ENCODE peak calls at places on chromosomes 4 and X, in five cellular contexts. One of them, this sample, is unnamed.

GRCh38 chr4:71333960-71334951 is 4.6 kb upstream of the SLC4A4 start:
- DNase-seq in spleen: no peak
- DNase-seq in pancreas: peak
- DNase-seq in omental fat pad: no peak
- DNase-seq in GM13977: no peak
- DNase-seq in this sample: no peak

GRCh38 chrX:21943460-21944135 is 3.1 kb downstream of the SMS start:
- DNase-seq in omental fat pad: no peak
- DNase-seq in pancreas: no peak
- DNase-seq in spleen: no peak
- DNase-seq in GM13977: no peak
- DNase-seq in this sample: no peak

GRCh38 chrX:30935985-30936384 is 46.9 kb upstream of the TAB3 start:
- DNase-seq in GM13977: no peak
- DNase-seq in pancreas: no peak
- DNase-seq in omental fat pad: no peak
- DNase-seq in spleen: no peak
- DNase-seq in this sample: no peak

GRCh38 chr4:139297001-139297410 is 4.3 kb upstream of the NAA15 start:
- DNase-seq in GM13977: peak
- DNase-seq in spleen: no peak
- DNase-seq in omental fat pad: no peak
- DNase-seq in pancreas: no peak
- DNase-seq in this sample: no peak

GRCh38 chr4:138267835-138268234 is 25.7 kb upstream of the SLC7A11 start:
- DNase-seq in pancreas: no peak
- DNase-seq in omental fat pad: no peak
- DNase-seq in GM13977: no peak
- DNase-seq in spleen: no peak
- DNase-seq in this sample: no peak

GRCh38 chrX:17242470-17242869 is 132.5 kb upstream of the NHS start:
- DNase-seq in spleen: no peak
- DNase-seq in pancreas: peak
- DNase-seq in omental fat pad: no peak
- DNase-seq in GM13977: peak
- DNase-seq in this sample: no peak

GRCh38 chrX:9293051-9293496 is 171.8 kb upstream of the TBL1X start:
- DNase-seq in spleen: no peak
- DNase-seq in pancreas: no peak
- DNase-seq in omental fat pad: no peak
- DNase-seq in GM13977: no peak
- DNase-seq in this sample: no peak

GRCh38 chrX:79515529-79515928 is 148.4 kb upstream of the ITM2A start:
- DNase-seq in pancreas: no peak
- DNase-seq in GM13977: no peak
- DNase-seq in omental fat pad: no peak
- DNase-seq in spleen: no peak
- DNase-seq in this sample: no peak

GRCh38 chrX:110286126-110286525 is 31.8 kb downstream of the AMMECR1 start:
- DNase-seq in GM13977: no peak
- DNase-seq in pancreas: no peak
- DNase-seq in omental fat pad: no peak
- DNase-seq in spleen: no peak
- DNase-seq in this sample: no peak

GRCh38 chr4:185771696-185772390 is 40.2 kb downstream of the SORBS2 start:
- DNase-seq in GM13977: no peak
- DNase-seq in pancreas: no peak
- DNase-seq in spleen: no peak
- DNase-seq in omental fat pad: no peak
- DNase-seq in this sample: no peak

GRCh38 chr4:73257995-73258667 is 467 bp downstream of the ANKRD17 start:
- DNase-seq in GM13977: peak
- DNase-seq in pancreas: peak
- DNase-seq in omental fat pad: no peak
- DNase-seq in spleen: no peak
- DNase-seq in this sample: no peak

GRCh38 chr4:29046716-29047115 is 1673.5 kb upstream of the PCDH7 start:
- DNase-seq in GM13977: no peak
- DNase-seq in spleen: no peak
- DNase-seq in omental fat pad: no peak
- DNase-seq in pancreas: no peak
- DNase-seq in this sample: no peak

GRCh38 chrX:54980334-54980733 is 13.7 kb downstream of the PFKFB1 start:
- DNase-seq in omental fat pad: no peak
- DNase-seq in GM13977: no peak
- DNase-seq in pancreas: no peak
- DNase-seq in spleen: no peak
- DNase-seq in this sample: no peak

GRCh38 chrX:54977387-54977786 is 16.6 kb downstream of the PFKFB1 start:
- DNase-seq in GM13977: no peak
- DNase-seq in pancreas: no peak
- DNase-seq in spleen: no peak
- DNase-seq in omental fat pad: no peak
- DNase-seq in this sample: no peak

GRCh38 chrX:54979432-54979831 is 14.6 kb downstream of the PFKFB1 start:
- DNase-seq in omental fat pad: no peak
- DNase-seq in pancreas: no peak
- DNase-seq in GM13977: no peak
- DNase-seq in spleen: no peak
- DNase-seq in this sample: no peak

GRCh38 chrX:54978448-54978847 is 15.5 kb downstream of the PFKFB1 start:
- DNase-seq in GM13977: no peak
- DNase-seq in spleen: no peak
- DNase-seq in omental fat pad: no peak
- DNase-seq in pancreas: no peak
- DNase-seq in this sample: no peak
- TF ChIP-seq CTCF in GM13977: no peak
- TF ChIP-seq CTCF in spleen: no peak
- TF ChIP-seq CTCF in omental fat pad: no peak
- TF ChIP-seq CTCF in pancreas: no peak
- TF ChIP-seq CTCF in this sample: no peak

DNA sequence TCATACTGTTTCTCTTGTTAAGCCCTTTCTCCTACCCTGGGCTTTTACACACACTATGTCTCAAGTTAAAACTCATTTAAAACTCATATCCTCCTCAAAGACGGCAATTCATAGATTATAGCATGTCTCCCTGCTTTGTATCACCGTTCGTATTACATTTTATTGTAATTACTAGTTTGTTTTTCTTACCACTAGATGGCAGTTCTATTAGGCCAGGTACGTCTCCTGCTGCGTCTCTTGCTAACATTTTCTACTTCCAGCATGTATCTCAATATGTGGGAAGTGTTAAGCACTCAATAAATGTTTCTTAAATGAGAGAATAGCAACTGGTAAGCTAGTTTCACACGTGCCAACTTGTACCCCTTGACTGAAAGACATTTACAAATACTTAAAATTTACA is 450.3 kb upstream of the PCDH7 start:
- DNase-seq in omental fat pad: no peak
- DNase-seq in GM13977: no peak
- DNase-seq in spleen: no peak
- DNase-seq in pancreas: no peak
- DNase-seq in this sample: no peak
- TF ChIP-seq CTCF in omental fat pad: no peak
- TF ChIP-seq CTCF in GM13977: no peak
- TF ChIP-seq CTCF in spleen: no peak
- TF ChIP-seq CTCF in pancreas: no peak
- TF ChIP-seq CTCF in this sample: no peak

GRCh38 chrX:75655627-75656026 is 129.4 kb downstream of the MAGEE2 start:
- DNase-seq in omental fat pad: no peak
- DNase-seq in GM13977: no peak
- DNase-seq in spleen: no peak
- DNase-seq in pancreas: no peak
- DNase-seq in this sample: no peak
- TF ChIP-seq CTCF in omental fat pad: no peak
- TF ChIP-seq CTCF in GM13977: no peak
- TF ChIP-seq CTCF in spleen: no peak
- TF ChIP-seq CTCF in pancreas: no peak
- TF ChIP-seq CTCF in this sample: no peak

GRCh38 chr4:22607382-22607781 is 85.4 kb upstream of the GBA3 start:
- DNase-seq in omental fat pad: no peak
- DNase-seq in spleen: no peak
- DNase-seq in GM13977: no peak
- DNase-seq in pancreas: peak
- DNase-seq in this sample: no peak
- TF ChIP-seq CTCF in omental fat pad: no peak
- TF ChIP-seq CTCF in spleen: no peak
- TF ChIP-seq CTCF in GM13977: peak
- TF ChIP-seq CTCF in pancreas: peak
- TF ChIP-seq CTCF in this sample: peak

GRCh38 chrX:55340896-55341433 is 76.2 kb upstream of the PAGE3 start:
- DNase-seq in spleen: no peak
- DNase-seq in pancreas: no peak
- DNase-seq in GM13977: no peak
- DNase-seq in omental fat pad: no peak
- DNase-seq in this sample: no peak

DNA sequence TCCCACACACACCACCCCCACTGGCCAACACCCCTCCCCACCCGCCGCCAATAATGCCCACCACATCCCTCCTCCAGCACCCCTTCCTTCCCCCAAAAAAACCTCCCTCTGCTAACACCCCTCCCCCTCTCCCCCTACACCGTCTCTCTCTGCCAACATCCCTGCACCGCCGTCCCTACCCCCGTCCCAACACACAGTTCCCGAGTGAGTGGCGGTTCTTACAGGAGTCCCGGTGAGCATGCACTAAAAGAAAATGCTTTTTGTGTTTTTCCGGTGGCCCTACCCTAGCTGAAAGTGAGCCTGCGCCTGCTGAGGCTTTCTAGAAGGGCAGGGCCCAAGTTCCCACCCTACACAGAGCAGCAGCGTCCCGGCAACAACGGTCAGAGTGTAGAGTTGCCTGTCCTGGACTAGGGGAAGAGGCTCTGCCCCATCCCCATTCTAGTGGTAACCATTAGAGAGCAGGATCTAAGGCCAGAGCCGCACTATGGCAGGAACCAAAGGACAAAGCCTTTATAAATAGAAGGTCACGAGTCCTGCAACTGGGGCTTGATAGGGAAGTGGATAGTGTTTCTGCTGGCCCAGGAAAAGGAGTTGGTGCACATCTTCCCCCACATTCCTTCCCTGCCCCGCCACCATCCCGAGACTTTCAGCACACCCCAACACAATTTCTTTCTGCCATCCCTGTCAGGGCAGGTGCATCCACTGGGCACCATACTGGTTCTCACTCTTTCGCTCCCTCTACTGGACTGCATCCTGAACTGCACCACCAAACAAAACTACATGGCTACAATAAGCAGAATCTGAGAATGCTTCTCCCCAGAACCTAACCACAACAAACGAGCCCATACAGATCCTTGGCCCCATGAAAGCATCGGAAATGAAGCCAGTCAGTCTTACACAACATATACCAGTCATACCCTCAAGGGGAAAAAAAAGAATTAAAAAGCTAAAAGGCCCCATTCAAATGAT is 78.1 kb upstream of the PAGE3 start:
- DNase-seq in GM13977: peak
- DNase-seq in pancreas: no peak
- DNase-seq in omental fat pad: no peak
- DNase-seq in spleen: no peak
- DNase-seq in this sample: peak
- TF ChIP-seq CTCF in GM13977: peak
- TF ChIP-seq CTCF in pancreas: peak
- TF ChIP-seq CTCF in omental fat pad: no peak
- TF ChIP-seq CTCF in spleen: peak
- TF ChIP-seq CTCF in this sample: peak

GRCh38 chrX:39652336-39652735 is 445.4 kb downstream of the BCOR start:
- DNase-seq in spleen: no peak
- DNase-seq in omental fat pad: no peak
- DNase-seq in pancreas: no peak
- DNase-seq in GM13977: peak
- DNase-seq in this sample: no peak
- TF ChIP-seq CTCF in spleen: peak
- TF ChIP-seq CTCF in omental fat pad: no peak
- TF ChIP-seq CTCF in pancreas: peak
- TF ChIP-seq CTCF in GM13977: peak
- TF ChIP-seq CTCF in this sample: peak

GRCh38 chr4:111937368-111937767 is 207.9 kb upstream of the FAM241A start:
- DNase-seq in spleen: no peak
- DNase-seq in omental fat pad: no peak
- DNase-seq in pancreas: no peak
- DNase-seq in GM13977: peak
- DNase-seq in this sample: no peak
- TF ChIP-seq CTCF in spleen: no peak
- TF ChIP-seq CTCF in omental fat pad: no peak
- TF ChIP-seq CTCF in pancreas: no peak
- TF ChIP-seq CTCF in GM13977: peak
- TF ChIP-seq CTCF in this sample: peak